ENCODE peak calls at places on chromosomes 3 and 15, in nine cellular contexts. One of them, this sample, is unnamed.

GRCh38 chr3:180414157-180414556 is 187.8 kb upstream of the TTC14 start:
- DNase-seq in GM12865: no peak
- DNase-seq in A172: no peak
- DNase-seq in HFFc6: no peak
- DNase-seq in activated CD8-positive, alpha-beta T cell treated with anti-CD3 and anti-CD28 coated beads for 36 hours: no peak
- DNase-seq in transverse colon: no peak
- DNase-seq in anterior cingulate cortex: no peak
- DNase-seq in posterior vena cava: no peak
- DNase-seq in HT1080: no peak
- DNase-seq in this sample: no peak

GRCh38 chr3:46501702-46502101 is 3.9 kb downstream of the RTP3 start:
- DNase-seq in GM12865: no peak
- DNase-seq in A172: no peak
- DNase-seq in HFFc6: no peak
- DNase-seq in activated CD8-positive, alpha-beta T cell treated with anti-CD3 and anti-CD28 coated beads for 36 hours: no peak
- DNase-seq in transverse colon: no peak
- DNase-seq in anterior cingulate cortex: no peak
- DNase-seq in posterior vena cava: no peak
- DNase-seq in HT1080: no peak
- DNase-seq in this sample: no peak

GRCh38 chr3:129421236-129421883 is 7.1 kb downstream of the EFCAB12 start:
- DNase-seq in GM12865: no peak
- DNase-seq in A172: no peak
- DNase-seq in HFFc6: no peak
- DNase-seq in activated CD8-positive, alpha-beta T cell treated with anti-CD3 and anti-CD28 coated beads for 36 hours: no peak
- DNase-seq in transverse colon: no peak
- DNase-seq in anterior cingulate cortex: no peak
- DNase-seq in posterior vena cava: no peak
- DNase-seq in HT1080: no peak
- DNase-seq in this sample: no peak

GRCh38 chr3:188283347-188283746 is 129.4 kb downstream of the LPP start:
- DNase-seq in GM12865: peak; percentile 2
- DNase-seq in A172: no peak
- DNase-seq in HFFc6: no peak
- DNase-seq in activated CD8-positive, alpha-beta T cell treated with anti-CD3 and anti-CD28 coated beads for 36 hours: no peak
- DNase-seq in transverse colon: no peak
- DNase-seq in anterior cingulate cortex: no peak
- DNase-seq in posterior vena cava: no peak
- DNase-seq in HT1080: no peak
- DNase-seq in this sample: no peak

GRCh38 chr15:33021806-33022389 is 172.6 kb downstream of the FMN1 start:
- DNase-seq in GM12865: peak; percentile 30
- DNase-seq in A172: peak; percentile 53
- DNase-seq in HFFc6: peak; percentile 61
- DNase-seq in activated CD8-positive, alpha-beta T cell treated with anti-CD3 and anti-CD28 coated beads for 36 hours: no peak
- DNase-seq in transverse colon: no peak
- DNase-seq in anterior cingulate cortex: no peak
- DNase-seq in posterior vena cava: no peak
- DNase-seq in HT1080: peak; percentile 56
- DNase-seq in this sample: no peak

GRCh38 chr3:13879946-13880810 is at the start of gene WNT7A:
- DNase-seq in GM12865: no peak
- DNase-seq in A172: no peak
- DNase-seq in HFFc6: no peak
- DNase-seq in activated CD8-positive, alpha-beta T cell treated with anti-CD3 and anti-CD28 coated beads for 36 hours: peak; percentile 69
- DNase-seq in transverse colon: no peak
- DNase-seq in anterior cingulate cortex: no peak
- DNase-seq in posterior vena cava: peak; percentile 79
- DNase-seq in HT1080: no peak
- DNase-seq in this sample: no peak

GRCh38 chr15:63322541-63322940 is 45.1 kb downstream of the APH1B start:
- DNase-seq in GM12865: no peak
- DNase-seq in A172: no peak
- DNase-seq in HFFc6: no peak
- DNase-seq in activated CD8-positive, alpha-beta T cell treated with anti-CD3 and anti-CD28 coated beads for 36 hours: no peak
- DNase-seq in transverse colon: peak; percentile 26
- DNase-seq in anterior cingulate cortex: no peak
- DNase-seq in posterior vena cava: no peak
- DNase-seq in HT1080: peak; percentile 20
- DNase-seq in this sample: peak; percentile 66

GRCh38 chr3:42660131-42660715 is 6.7 kb downstream of the ZBTB47 start:
- DNase-seq in GM12865: no peak
- DNase-seq in A172: no peak
- DNase-seq in HFFc6: no peak
- DNase-seq in activated CD8-positive, alpha-beta T cell treated with anti-CD3 and anti-CD28 coated beads for 36 hours: no peak
- DNase-seq in transverse colon: no peak
- DNase-seq in anterior cingulate cortex: no peak
- DNase-seq in posterior vena cava: no peak
- DNase-seq in HT1080: no peak
- DNase-seq in this sample: peak; percentile 70

This sample was measured in thyroid gland.